ENCODE peak calls at places on chromosome 7, in six cellular contexts. One of them, this sample, is unnamed.
A peak's percentile ranks its signal among the peaks of the same experiment; 100 is the strongest.

GRCh38 chr7:77799078-77799964 is 748 bp downstream of the PHTF2 start:
- DNase-seq in AML-193: peak; percentile 77
- DNase-seq in GM12878: no peak
- DNase-seq in AG04449: no peak
- DNase-seq in cardiac fibroblast: peak; percentile 40
- DNase-seq in RPMI7951: peak; percentile 39
- DNase-seq in this sample: peak; percentile 28

GRCh38 chr7:18534481-18534880 is 38.9 kb downstream of the HDAC9 start:
- DNase-seq in AML-193: no peak
- DNase-seq in GM12878: no peak
- DNase-seq in AG04449: no peak
- DNase-seq in cardiac fibroblast: no peak
- DNase-seq in RPMI7951: no peak
- DNase-seq in this sample: no peak

GRCh38 chr7:151248191-151249033 is at the start of gene SMARCD3:
- DNase-seq in AML-193: no peak
- DNase-seq in GM12878: no peak
- DNase-seq in AG04449: no peak
- DNase-seq in cardiac fibroblast: peak; percentile 45
- DNase-seq in RPMI7951: peak; percentile 64
- DNase-seq in this sample: peak; percentile 49

GRCh38 chr7:132666076-132666775 is 90.0 kb upstream of the PLXNA4 start:
- DNase-seq in AML-193: no peak
- DNase-seq in GM12878: no peak
- DNase-seq in AG04449: no peak
- DNase-seq in cardiac fibroblast: peak; percentile 33
- DNase-seq in RPMI7951: peak; percentile 49
- DNase-seq in this sample: peak; percentile 7

GRCh38 chr7:82445226-82445625 is 1.6 kb upstream of the CACNA2D1 start:
- DNase-seq in AML-193: no peak
- DNase-seq in GM12878: no peak
- DNase-seq in AG04449: no peak
- DNase-seq in cardiac fibroblast: no peak
- DNase-seq in RPMI7951: no peak
- DNase-seq in this sample: no peak

GRCh38 chr7:129209067-129209926 is 15.5 kb upstream of the AHCYL2 start:
- DNase-seq in AML-193: no peak
- DNase-seq in GM12878: no peak
- DNase-seq in AG04449: no peak
- DNase-seq in cardiac fibroblast: no peak
- DNase-seq in RPMI7951: no peak
- DNase-seq in this sample: no peak

GRCh38 chr7:74093671-74094223 is 10.1 kb downstream of the LIMK1 start:
- DNase-seq in AML-193: no peak
- DNase-seq in GM12878: no peak
- DNase-seq in AG04449: no peak
- DNase-seq in cardiac fibroblast: no peak
- DNase-seq in RPMI7951: no peak
- DNase-seq in this sample: no peak

GRCh38 chr7:7696458-7697119 is 21.8 kb downstream of the RPA3 start:
- DNase-seq in AML-193: no peak
- DNase-seq in GM12878: no peak
- DNase-seq in AG04449: no peak
- DNase-seq in cardiac fibroblast: peak; percentile 51
- DNase-seq in RPMI7951: no peak
- DNase-seq in this sample: peak; percentile 57

GRCh38 chr7:28318126-28318762 is 94.1 kb upstream of the CREB5 start:
- DNase-seq in AML-193: no peak
- DNase-seq in GM12878: no peak
- DNase-seq in AG04449: no peak
- DNase-seq in cardiac fibroblast: no peak
- DNase-seq in RPMI7951: no peak
- DNase-seq in this sample: no peak

GRCh38 chr7:127813991-127814556 is 162.1 kb downstream of the SND1 start:
- DNase-seq in AML-193: no peak
- DNase-seq in GM12878: no peak
- DNase-seq in AG04449: no peak
- DNase-seq in cardiac fibroblast: peak; percentile 22
- DNase-seq in RPMI7951: no peak
- DNase-seq in this sample: no peak

GRCh38 chr7:154699421-154699820 is 303.5 kb downstream of the PAXIP1 start:
- DNase-seq in AML-193: no peak
- DNase-seq in GM12878: no peak
- DNase-seq in AG04449: no peak
- DNase-seq in cardiac fibroblast: no peak
- DNase-seq in RPMI7951: peak; percentile 60
- DNase-seq in this sample: peak; percentile 57

GRCh38 chr7:92448185-92448747 is 984 bp downstream of the GATAD1 start:
- DNase-seq in AML-193: peak; percentile 82
- DNase-seq in GM12878: peak; percentile 48
- DNase-seq in AG04449: no peak
- DNase-seq in cardiac fibroblast: peak; percentile 77
- DNase-seq in RPMI7951: peak; percentile 47
- DNase-seq in this sample: peak; percentile 36

GRCh38 chr7:134901389-134902020 is 84.8 kb upstream of the AGBL3 start:
- DNase-seq in AML-193: no peak
- DNase-seq in GM12878: no peak
- DNase-seq in AG04449: no peak
- DNase-seq in cardiac fibroblast: no peak
- DNase-seq in RPMI7951: no peak
- DNase-seq in this sample: no peak

GRCh38 chr7:42237162-42237821 is at the start of gene GLI3:
- DNase-seq in AML-193: no peak
- DNase-seq in GM12878: no peak
- DNase-seq in AG04449: peak; percentile 59
- DNase-seq in cardiac fibroblast: peak; percentile 92
- DNase-seq in RPMI7951: peak; percentile 98
- DNase-seq in this sample: peak; percentile 56

GRCh38 chr7:148735141-148735540 is 36.4 kb downstream of the CUL1 start:
- DNase-seq in AML-193: no peak
- DNase-seq in GM12878: no peak
- DNase-seq in AG04449: no peak
- DNase-seq in cardiac fibroblast: no peak
- DNase-seq in RPMI7951: no peak
- DNase-seq in this sample: no peak

GRCh38 chr7:159070422-159071148 is 74.1 kb downstream of the VIPR2 start:
- DNase-seq in AML-193: no peak
- DNase-seq in GM12878: no peak
- DNase-seq in AG04449: no peak
- DNase-seq in cardiac fibroblast: peak; percentile 49
- DNase-seq in RPMI7951: no peak
- DNase-seq in this sample: no peak

GRCh38 chr7:26620352-26620751 is 244.0 kb downstream of the SKAP2 start:
- DNase-seq in AML-193: no peak
- DNase-seq in GM12878: no peak
- DNase-seq in AG04449: no peak
- DNase-seq in cardiac fibroblast: no peak
- DNase-seq in RPMI7951: peak; percentile 72
- DNase-seq in this sample: peak; percentile 55

GRCh38 chr7:73423519-73424485 is 9.8 kb upstream of the FZD9 start:
- DNase-seq in AML-193: no peak
- DNase-seq in GM12878: no peak
- DNase-seq in AG04449: no peak
- DNase-seq in cardiac fibroblast: no peak
- DNase-seq in RPMI7951: peak; percentile 58
- DNase-seq in this sample: no peak

GRCh38 chr7:130926021-130926691 is 192.1 kb upstream of the KLF14 start:
- DNase-seq in AML-193: peak; percentile 45
- DNase-seq in GM12878: no peak
- DNase-seq in AG04449: no peak
- DNase-seq in cardiac fibroblast: no peak
- DNase-seq in RPMI7951: no peak
- DNase-seq in this sample: no peak

GRCh38 chr7:92691578-92691977 is 101.4 kb upstream of the FAM133B start:
- DNase-seq in AML-193: peak; percentile 68
- DNase-seq in GM12878: peak; percentile 37
- DNase-seq in AG04449: no peak
- DNase-seq in cardiac fibroblast: peak; percentile 83
- DNase-seq in RPMI7951: peak; percentile 73
- DNase-seq in this sample: peak; percentile 59